ENCODE peak calls at places on chromosomes 5 and 9, in nine cellular contexts. D is neural crest cell, C is fibroblast of lung, V is B cell, O is esophagus squamous epithelium, B is GM12865, A is choroid plexus epithelial cell, H is GM20000, P is colonic mucosa. W is an unnamed sample.

GRCh38 chr9:99516657-99517049 is 294.6 kb downstream of the SEC61B start:
- DNase-seq in D (no peak), C (no peak), V (no peak), O (no peak), B (no peak), A (no peak), H (no peak), P (no peak), W (no peak)

GRCh38 chr5:17305964-17306725 is 88.7 kb downstream of the BASP1 start:
- DNase-seq in D (no peak), C (peak), V (no peak), O (no peak), B (no peak), A (peak), H (no peak), P (peak), W (no peak)

GRCh38 chr5:158140120-158140778 is 281.3 kb upstream of the CLINT1 start:
- DNase-seq in D (no peak), C (peak), V (no peak), O (no peak), B (no peak), A (peak), H (no peak), P (no peak), W (no peak)

GRCh38 chr9:134734270-134734669 is 92.7 kb downstream of the COL5A1 start:
- DNase-seq in D (no peak), C (peak), V (no peak), O (no peak), B (no peak), A (peak), H (no peak), P (peak), W (no peak)

GRCh38 chr9:105425817-105426433 is 21.9 kb upstream of the FSD1L start:
- DNase-seq in D (no peak), C (peak), V (no peak), O (no peak), B (peak), A (peak), H (no peak), P (no peak), W (peak)

GRCh38 chr5:92927291-92927778 is 653.7 kb downstream of the NR2F1-AS1 start:
- DNase-seq in D (no peak), C (peak), V (no peak), O (no peak), B (no peak), A (no peak), H (no peak), P (no peak), W (no peak)

GRCh38 chr9:85964526-85964925 is 23.6 kb downstream of the NAA35 start:
- DNase-seq in D (no peak), C (no peak), V (no peak), O (no peak), B (no peak), A (no peak), H (no peak), P (no peak), W (no peak)

GRCh38 chr9:95606951-95607350 is 90.2 kb upstream of the PTCH1 start:
- DNase-seq in D (no peak), C (no peak), V (no peak), O (no peak), B (no peak), A (no peak), H (no peak), P (no peak), W (no peak)

GRCh38 chr5:72562717-72563116 is 55.5 kb upstream of the ZNF366 start:
- DNase-seq in D (no peak), C (no peak), V (no peak), O (no peak), B (no peak), A (no peak), H (no peak), P (no peak), W (no peak)

GRCh38 chr5:136080483-136081180 is 51.8 kb downstream of the TGFBI start:
- DNase-seq in D (no peak), C (peak), V (peak), O (peak), B (peak), A (peak), H (peak), P (peak), W (peak)

GRCh38 chr9:27204578-27204977 is 92.4 kb downstream of the EQTN start:
- DNase-seq in D (no peak), C (peak), V (no peak), O (no peak), B (no peak), A (peak), H (no peak), P (no peak), W (no peak)

GRCh38 chr5:147750065-147750464 is 32.5 kb downstream of the JAKMIP2 start:
- DNase-seq in D (no peak), C (no peak), V (no peak), O (no peak), B (no peak), A (peak), H (no peak), P (no peak), W (no peak)

GRCh38 chr5:10319202-10319851 is 11.6 kb upstream of the CMBL start:
- DNase-seq in D (no peak), C (peak), V (no peak), O (no peak), B (no peak), A (peak), H (no peak), P (no peak), W (no peak)

GRCh38 chr5:761854-762685 is 22.5 kb downstream of the ZDHHC11B start:
- DNase-seq in D (no peak), C (no peak), V (peak), O (no peak), B (no peak), A (no peak), H (peak), P (peak), W (no peak)

GRCh38 chr5:96868603-96869371 is 7.5 kb upstream of the ERAP2 start:
- DNase-seq in D (no peak), C (peak), V (peak), O (no peak), B (peak), A (peak), H (peak), P (no peak), W (peak)
- TF ChIP-seq CTCF in D (peak), C (peak), V (peak), O (peak), B (peak), A (peak), H (peak), P (peak), W (peak)

GRCh38 chr9:109139851-109140250 is 20.1 kb upstream of the TMEM245 start:
- DNase-seq in D (no peak), C (no peak), V (no peak), O (no peak), B (no peak), A (no peak), H (no peak), P (no peak), W (no peak)

GRCh38 chr9:109145062-109145461 is 22.0 kb downstream of the FRRS1L start:
- DNase-seq in D (no peak), C (no peak), V (no peak), O (no peak), B (no peak), A (no peak), H (no peak), P (no peak), W (no peak)

GRCh38 chr9:109141375-109141774 is 21.6 kb upstream of the TMEM245 start:
- DNase-seq in D (no peak), C (no peak), V (no peak), O (no peak), B (no peak), A (no peak), H (no peak), P (no peak), W (no peak)

GRCh38 chr9:109138421-109138820 is 18.7 kb upstream of the TMEM245 start:
- DNase-seq in D (no peak), C (no peak), V (no peak), O (no peak), B (no peak), A (no peak), H (no peak), P (no peak), W (no peak)

GRCh38 chr9:109143881-109144562 is 23.0 kb downstream of the FRRS1L start:
- DNase-seq in D (no peak), C (peak), V (no peak), O (no peak), B (peak), A (peak), H (peak), P (no peak), W (peak)
- TF ChIP-seq CTCF in D (peak), C (no peak), V (no peak), O (peak), B (peak), A (peak), H (peak), P (peak), W (no peak)

DNA sequence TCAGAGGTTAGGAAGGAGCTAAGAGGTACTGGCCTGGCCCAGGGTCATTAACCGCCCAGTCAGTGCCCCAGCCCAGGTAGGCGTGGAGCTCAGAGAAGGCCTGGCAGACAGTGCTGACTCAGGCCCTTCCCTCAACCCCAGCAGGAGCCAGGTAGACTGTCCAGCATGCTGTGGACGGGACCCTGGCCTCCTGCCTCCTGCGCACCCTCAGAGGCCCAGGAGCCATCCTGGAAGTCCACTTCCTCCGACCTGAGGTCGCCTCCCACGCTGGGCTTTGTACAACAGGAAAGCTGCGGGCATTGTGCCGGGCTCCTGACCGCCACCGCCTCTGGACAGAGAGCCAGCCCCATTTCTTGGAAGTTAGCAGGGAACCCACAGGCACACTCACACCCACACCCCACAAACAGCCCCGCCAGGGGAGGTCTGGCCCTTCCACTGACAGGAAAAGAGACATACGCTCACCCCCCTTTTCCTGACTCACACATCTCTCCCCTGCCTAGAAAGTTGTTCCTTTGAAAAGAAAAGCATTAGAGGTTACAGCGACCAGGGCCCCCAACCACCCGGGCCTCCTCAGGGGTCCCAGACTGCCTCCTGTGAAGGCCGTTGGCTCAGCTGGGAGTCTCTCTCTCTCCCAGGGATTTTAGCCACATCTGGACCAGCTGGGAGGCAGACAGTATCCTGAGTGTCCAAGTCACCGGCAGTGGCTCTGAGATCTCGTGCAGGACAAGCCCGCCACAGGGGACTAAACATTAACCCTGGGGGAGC is 7.7 kb downstream of the RALGDS start:
- DNase-seq in D (no peak), C (peak), V (no peak), O (no peak), B (no peak), A (peak), H (no peak), P (no peak), W (no peak)
- TF ChIP-seq CTCF in D (no peak), C (no peak), V (no peak), O (no peak), B (no peak), A (no peak), H (no peak), P (no peak), W (no peak)

GRCh38 chr5:58904737-58905136 is 321.9 kb downstream of the RAB3C start:
- DNase-seq in D (no peak), C (no peak), V (no peak), O (no peak), B (no peak), A (no peak), H (no peak), P (no peak), W (no peak)

GRCh38 chr5:58905944-58906343 is 323.1 kb downstream of the RAB3C start:
- DNase-seq in D (no peak), C (no peak), V (no peak), O (no peak), B (no peak), A (no peak), H (no peak), P (no peak), W (no peak)

GRCh38 chr5:58901271-58901670 is 318.4 kb downstream of the RAB3C start:
- DNase-seq in D (no peak), C (no peak), V (no peak), O (no peak), B (no peak), A (no peak), H (no peak), P (no peak), W (no peak)

GRCh38 chr5:58902305-58902704 is 319.4 kb downstream of the RAB3C start:
- DNase-seq in D (no peak), C (no peak), V (no peak), O (no peak), B (no peak), A (no peak), H (no peak), P (no peak), W (no peak)

DNA sequence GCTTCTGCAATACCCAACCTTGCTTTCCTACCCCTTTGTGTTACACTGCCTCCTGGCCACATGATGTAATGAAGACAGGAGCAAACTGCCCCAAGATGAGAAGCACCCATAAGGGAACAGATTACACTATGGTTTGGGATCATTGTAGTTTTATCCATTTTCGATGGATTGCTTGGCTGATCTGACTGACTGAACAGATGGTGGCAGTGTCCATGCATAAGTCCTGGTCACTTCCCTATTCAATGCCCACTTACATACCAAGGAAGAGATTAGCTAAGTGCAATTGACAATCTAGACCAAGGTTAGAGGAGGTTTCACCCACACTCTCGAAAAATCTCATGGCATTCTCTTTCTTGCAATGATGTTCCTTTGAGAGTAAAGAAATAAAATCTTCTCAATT is 319.9 kb downstream of the RAB3C start:
- DNase-seq in D (no peak), C (no peak), V (no peak), O (no peak), B (no peak), A (no peak), H (no peak), P (no peak), W (no peak)
- TF ChIP-seq CTCF in D (no peak), C (no peak), V (no peak), O (no peak), B (no peak), A (no peak), H (no peak), P (no peak), W (no peak)

GRCh38 chr5:132283423-132284043 is 10.7 kb upstream of the SLC22A4 start:
- DNase-seq in D (no peak), C (peak), V (no peak), O (no peak), B (no peak), A (peak), H (no peak), P (no peak), W (no peak)
- TF ChIP-seq CTCF in D (peak), C (peak), V (peak), O (peak), B (peak), A (peak), H (no peak), P (peak), W (no peak)